ENCODE peak calls at places on chromosomes 6 and 20, in eight cellular contexts. I is BJ, N is fibroblast of mammary gland, K is HCT116, Z is left ventricle myocardium inferior, Y is tibial artery, T is PC-9, E is upper lobe of right lung. W is an unnamed sample.

GRCh38 chr6:136201735-136202134 is 48.4 kb downstream of the MTFR2 start:
- DNase-seq in Z (no peak), T (no peak), N (no peak), E (no peak), K (no peak), Y (no peak), I (no peak), W (no peak)

GRCh38 chr6:3524461-3524860 is 67.6 kb upstream of the SLC22A23 start:
- DNase-seq in T (no peak), I (no peak), N (no peak), Z (no peak), E (no peak), K (no peak), Y (no peak), W (no peak)

GRCh38 chr6:42978793-42979522 is at the start of gene PEX6:
- DNase-seq in Z (peak), N (peak), T (peak), Y (peak), I (no peak), E (peak), K (peak), W (peak)

GRCh38 chr20:7856756-7857155 is 83.5 kb downstream of the HAO1 start:
- DNase-seq in Z (no peak), K (no peak), T (no peak), Y (no peak), I (no peak), E (no peak), N (peak), W (peak)

GRCh38 chr20:5195655-5196054 is 68.8 kb downstream of the CDS2 start:
- DNase-seq in T (no peak), N (peak), E (no peak), K (no peak), I (no peak), Y (no peak), Z (no peak), W (no peak)

GRCh38 chr6:169162968-169163903 is 90.4 kb downstream of the THBS2 start:
- DNase-seq in N (peak), Y (peak), K (peak), I (peak), E (no peak), Z (no peak), T (peak), W (peak)

GRCh38 chr6:6883011-6883410 is 224.8 kb upstream of the RREB1 start:
- DNase-seq in K (no peak), T (peak), N (no peak), I (no peak), Y (no peak), Z (no peak), E (no peak), W (no peak)

GRCh38 chr20:846894-847278 is 13.4 kb downstream of the FAM110A start:
- DNase-seq in Y (no peak), I (no peak), E (peak), K (no peak), N (no peak), T (no peak), Z (no peak), W (no peak)

GRCh38 chr6:38984723-38985122 is 63.9 kb upstream of the GLP1R start:
- DNase-seq in T (no peak), Y (no peak), E (no peak), N (no peak), I (no peak), Z (no peak), K (no peak), W (no peak)

GRCh38 chr6:11890849-11891248 is 112.2 kb upstream of the ADTRP start:
- DNase-seq in N (peak), Y (no peak), I (no peak), Z (no peak), K (no peak), T (no peak), E (no peak), W (no peak)

GRCh38 chr20:41425180-41425884 is 58.7 kb upstream of the EMILIN3 start:
- DNase-seq in E (no peak), I (no peak), T (no peak), Z (no peak), Y (no peak), N (no peak), K (no peak), W (no peak)

GRCh38 chr20:35952480-35953410 is 1.6 kb downstream of the SCAND1 start:
- DNase-seq in T (peak), Z (no peak), Y (no peak), E (no peak), N (peak), K (no peak), I (no peak), W (peak)

GRCh38 chr6:98579941-98580340 is 254.4 kb upstream of the POU3F2 start:
- DNase-seq in E (no peak), Z (no peak), K (no peak), N (no peak), Y (no peak), T (no peak), I (no peak), W (no peak)

GRCh38 chr6:97978855-97979271 is 695.8 kb upstream of the MMS22L start:
- DNase-seq in I (no peak), N (no peak), Y (no peak), E (no peak), Z (no peak), T (no peak), K (peak), W (no peak)

GRCh38 chr20:10509411-10509810 is 74.3 kb downstream of the SLX4IP start:
- DNase-seq in I (no peak), N (peak), Z (no peak), Y (no peak), T (no peak), E (no peak), K (no peak), W (no peak)

GRCh38 chr6:40710626-40711354 is 123.6 kb upstream of the LRFN2 start:
- DNase-seq in K (no peak), Z (no peak), Y (no peak), N (no peak), E (no peak), T (no peak), I (no peak), W (no peak)

GRCh38 chr20:47126374-47126705 is 230.2 kb downstream of the ZMYND8 start:
- DNase-seq in K (no peak), Y (no peak), N (no peak), Z (no peak), E (no peak), I (no peak), T (no peak), W (no peak)

GRCh38 chr6:34587325-34587724 is 31.2 kb upstream of the SPDEF start:
- DNase-seq in Z (no peak), Y (no peak), K (no peak), I (no peak), E (no peak), N (no peak), T (peak), W (no peak)

GRCh38 chr6:56760842-56761241 is 118.2 kb upstream of the DST start:
- DNase-seq in K (no peak), I (no peak), N (no peak), T (no peak), E (no peak), Z (no peak), Y (no peak), W (no peak)

GRCh38 chr6:44561062-44561591 is 173.6 kb downstream of the CDC5L start:
- DNase-seq in Z (no peak), N (no peak), E (no peak), K (no peak), Y (no peak), I (no peak), T (no peak), W (no peak)
- H3K4me3 ChIP-seq in Z (no peak), N (no peak), E (no peak), K (no peak), Y (peak), I (no peak), T (no peak), W (no peak)

GRCh38 chr20:23520185-23520584 is 29.3 kb downstream of the CST8 start:
- DNase-seq in I (no peak), E (no peak), Y (no peak), K (no peak), N (no peak), T (no peak), Z (no peak), W (no peak)
- TF ChIP-seq CTCF in I (no peak), E (no peak), Y (no peak), K (no peak), N (no peak), T (no peak), Z (no peak), W (no peak)

GRCh38 chr6:150145830-150146229 is 3.0 kb downstream of the PPP1R14C start:
- DNase-seq in K (no peak), Z (no peak), N (no peak), I (no peak), Y (no peak), E (no peak), T (no peak), W (no peak)

GRCh38 chr6:150145427-150145826 is 2.6 kb downstream of the PPP1R14C start:
- DNase-seq in E (no peak), I (no peak), Y (no peak), K (no peak), T (no peak), N (no peak), Z (no peak), W (no peak)

GRCh38 chr6:150142657-150143501 is at the start of gene PPP1R14C:
- DNase-seq in Y (no peak), T (peak), I (no peak), E (peak), Z (peak), N (no peak), K (no peak), W (no peak)

GRCh38 chr6:150143521-150144293 is 863 bp downstream of the PPP1R14C start:
- DNase-seq in E (peak), Z (peak), N (no peak), Y (no peak), K (no peak), T (peak), I (no peak), W (no peak)

DNA sequence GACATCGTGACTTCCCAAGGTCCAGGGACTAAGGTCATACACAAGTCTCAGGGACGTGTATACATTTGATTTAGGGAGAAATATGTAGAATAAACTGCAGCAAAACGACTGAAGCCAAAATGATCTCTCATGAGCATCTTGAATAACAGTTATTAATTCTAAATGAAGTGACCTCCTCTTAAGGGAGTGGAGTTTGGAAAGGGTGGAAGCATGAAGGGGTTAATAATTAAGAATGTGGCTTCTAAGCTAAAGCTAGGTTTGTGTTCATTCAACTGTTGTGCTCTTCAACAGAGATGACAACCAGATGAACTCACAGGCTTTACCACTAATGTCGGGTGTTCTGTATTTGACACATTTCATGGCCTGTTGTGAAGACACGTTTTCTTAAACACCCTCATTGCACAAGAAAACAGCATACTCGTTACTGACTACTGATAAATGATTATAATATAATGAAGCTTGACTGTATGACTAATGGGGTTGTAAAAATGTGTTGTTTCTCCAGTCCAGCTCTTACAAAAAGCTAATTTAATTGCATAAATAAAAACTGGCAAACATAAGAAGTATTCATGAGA is 1.5 kb downstream of the PPP1R14C start:
- DNase-seq in T (no peak), E (no peak), Z (no peak), Y (no peak), N (no peak), K (no peak), I (no peak), W (no peak)
- H3K4me3 ChIP-seq in T (peak), E (peak), Z (peak), Y (peak), N (no peak), K (peak), I (no peak), W (no peak)

GRCh38 chr20:14561733-14562132 is 224.3 kb upstream of the FLRT3 start:
- DNase-seq in I (no peak), N (peak), T (no peak), Z (no peak), E (no peak), Y (no peak), K (no peak), W (peak)
- TF ChIP-seq CTCF in I (no peak), N (peak), T (no peak), Z (no peak), E (no peak), Y (no peak), K (no peak), W (peak)

DNA sequence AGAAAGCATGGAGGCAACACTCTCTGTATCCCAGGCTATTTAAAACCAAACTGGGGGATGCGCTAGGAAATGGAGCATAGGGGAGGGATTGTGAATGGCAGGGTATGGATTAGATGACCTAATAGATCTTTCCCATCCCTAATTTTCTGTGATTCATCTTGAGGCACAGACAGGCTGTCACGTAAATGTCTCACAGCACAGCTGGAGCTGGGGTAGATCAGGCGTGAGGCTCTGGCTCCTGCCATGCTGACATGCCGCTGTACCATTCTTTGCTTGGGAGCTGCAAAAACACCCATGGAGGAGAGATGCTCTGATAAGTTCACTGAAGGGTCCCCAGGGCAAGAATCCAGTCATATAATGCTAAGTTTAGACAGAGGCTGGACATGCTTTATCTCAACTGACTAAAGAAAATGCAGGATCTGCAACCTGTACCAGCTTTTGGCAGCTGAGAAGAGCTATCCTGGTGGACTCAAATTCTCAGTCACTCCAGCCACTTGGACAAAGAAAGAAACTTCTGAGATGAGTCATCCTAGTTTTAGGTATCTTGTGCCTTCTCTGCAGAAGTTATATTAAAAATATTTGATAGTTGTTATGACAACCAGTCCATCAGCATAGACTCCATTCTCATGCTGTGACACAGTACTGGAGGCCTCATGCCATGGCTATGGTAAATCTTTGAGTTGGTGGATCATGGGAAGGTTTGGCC is 185.1 kb upstream of the RAB32 start:
- DNase-seq in N (peak), I (peak), Y (no peak), E (no peak), T (no peak), Z (no peak), K (no peak), W (peak)
- H3K4me3 ChIP-seq in N (peak), I (no peak), Y (no peak), E (no peak), T (peak), Z (no peak), K (no peak), W (peak)

DNA sequence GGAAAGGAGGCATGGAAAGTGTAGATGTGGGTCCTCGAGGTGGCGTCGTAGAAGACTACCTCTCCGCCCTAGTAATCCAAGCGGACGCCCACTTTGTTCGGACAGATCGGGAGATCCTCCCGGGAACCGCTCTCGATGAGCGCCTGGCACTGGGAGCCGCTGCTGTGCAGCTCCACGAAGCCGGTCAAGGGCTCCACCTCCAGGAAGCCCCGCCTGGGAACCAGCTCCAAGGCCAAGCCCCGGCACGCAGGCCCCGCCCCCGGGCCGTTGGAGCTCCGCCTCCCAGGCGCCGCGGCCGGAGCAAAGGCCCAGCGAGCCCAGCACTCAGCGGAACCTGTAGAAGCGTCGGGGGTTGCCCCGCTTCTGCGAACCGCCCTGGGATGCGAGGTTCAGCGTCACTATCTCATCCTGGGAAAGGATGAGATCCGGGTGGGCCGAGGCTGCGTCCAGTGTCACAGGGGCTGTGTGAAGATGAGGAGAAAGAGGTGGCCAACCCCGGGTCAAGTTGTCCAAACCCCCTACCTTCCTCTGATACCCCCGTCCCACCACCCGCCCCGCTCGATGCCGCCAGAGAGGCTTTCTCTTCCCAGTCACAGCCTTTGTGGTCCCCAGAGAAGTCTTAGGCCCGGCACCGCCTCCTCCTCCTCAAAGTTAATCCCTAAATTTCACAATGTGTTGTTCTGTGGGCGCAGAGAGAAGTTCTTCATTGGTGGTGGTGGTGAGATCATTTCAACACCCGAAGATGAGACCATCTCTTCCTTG is 10.8 kb downstream of the TRIM31 start:
- DNase-seq in N (peak), Z (peak), E (peak), I (peak), Y (peak), K (peak), T (peak), W (peak)
- TF ChIP-seq CTCF in N (no peak), Z (peak), E (no peak), I (peak), Y (no peak), K (peak), T (peak), W (peak)

DNA sequence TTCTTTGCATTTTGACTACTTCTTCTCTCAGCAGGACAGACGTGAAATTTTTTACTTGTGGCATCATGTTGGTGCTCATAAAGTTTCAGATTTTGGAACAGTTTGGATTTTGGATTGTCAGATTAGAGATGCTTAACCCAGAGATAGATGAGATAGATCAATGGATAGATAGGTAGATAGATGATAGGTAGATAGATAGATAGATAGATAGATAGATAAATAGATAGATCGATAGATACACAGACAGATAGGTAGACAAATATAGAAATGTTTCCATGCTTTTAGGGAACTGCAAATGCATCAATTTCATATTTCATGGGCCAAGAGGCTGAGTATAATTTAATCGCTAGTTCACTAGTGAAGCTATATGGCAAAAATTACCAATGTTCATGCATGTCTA is 981.5 kb upstream of the ADGRB3 start:
- DNase-seq in Z (no peak), Y (no peak), E (no peak), I (no peak), K (no peak), N (no peak), T (no peak), W (no peak)
- H3K4me3 ChIP-seq in Z (no peak), Y (no peak), E (no peak), I (no peak), K (no peak), N (no peak), T (no peak), W (no peak)

DNA sequence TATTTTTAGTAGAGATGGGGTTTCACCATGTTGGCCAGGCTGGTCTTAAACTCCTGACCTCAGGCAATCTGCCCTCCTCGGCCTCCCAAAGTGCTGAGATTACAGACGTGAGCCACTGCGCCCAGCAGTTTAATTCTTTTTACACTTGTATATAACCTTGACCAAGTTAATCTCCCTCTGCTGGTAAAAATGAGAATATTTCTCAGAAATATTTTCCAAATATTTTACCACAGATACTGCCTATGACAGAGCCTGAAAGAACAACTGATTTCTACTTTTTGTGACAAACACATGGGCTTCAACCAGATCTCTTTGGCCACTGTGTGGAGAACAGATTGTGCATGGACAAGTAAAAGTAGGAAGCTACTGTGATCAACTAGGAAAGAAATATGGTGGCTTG is 21.2 kb upstream of the NHSL1 start:
- DNase-seq in K (no peak), I (no peak), E (no peak), Z (no peak), T (no peak), N (peak), Y (no peak), W (peak)
- TF ChIP-seq CTCF in K (peak), I (peak), E (peak), Z (peak), T (peak), N (peak), Y (peak), W (peak)

GRCh38 chr6:130970839-130971410 is 92.1 kb downstream of the EPB41L2 start:
- DNase-seq in N (no peak), E (no peak), T (no peak), Z (no peak), Y (no peak), K (no peak), I (no peak), W (no peak)

GRCh38 chr6:130969807-130970491 is 93.1 kb downstream of the EPB41L2 start:
- DNase-seq in K (no peak), T (no peak), E (no peak), Y (peak), Z (peak), N (peak), I (peak), W (peak)

GRCh38 chr6:130971504-130971903 is 91.5 kb downstream of the EPB41L2 start:
- DNase-seq in N (no peak), K (no peak), E (no peak), T (no peak), Z (no peak), I (no peak), Y (no peak), W (no peak)

GRCh38 chr6:130975325-130975724 is 87.7 kb downstream of the EPB41L2 start:
- DNase-seq in Z (no peak), T (no peak), K (no peak), I (no peak), E (no peak), Y (no peak), N (peak), W (peak)

GRCh38 chr6:130973521-130974277 is 89.3 kb downstream of the EPB41L2 start:
- DNase-seq in E (no peak), N (no peak), T (no peak), Z (no peak), Y (no peak), K (no peak), I (no peak), W (no peak)
- H3K4me3 ChIP-seq in E (no peak), N (no peak), T (no peak), Z (no peak), Y (no peak), K (no peak), I (no peak), W (no peak)

W was measured in fibroblast of pulmonary artery.